ENCODE peak calls at places on chromosomes 11 and 22, in ten cellular contexts. D is SK-N-SH, J is adipocyte, Q is aorta, F is GM23338, M is cardiac muscle cell, Z is heart right ventricle, T is thoracic aorta, X is osteoblast, H is GM23248. R is an unnamed sample. For H3K4me1, the result is how much of the 10 kb centered on the place peaks cover.

GRCh38 chr22:24026056-24026455 is 15.0 kb downstream of the CABIN1 start:
- DNase-seq in D (no peak), J (no peak), Q (no peak), F (no peak), M (no peak), Z (no peak), T (no peak), X (no peak), H (no peak), R (no peak)

GRCh38 chr11:105862736-105863367 is 159.2 kb downstream of the MSANTD4 start:
- DNase-seq in D (peak), J (peak), Q (no peak), F (peak), M (peak), Z (no peak), T (no peak), X (peak), H (peak), R (no peak)

GRCh38 chr11:34339149-34340064 is 18.4 kb downstream of the ABTB2 start:
- DNase-seq in D (no peak), J (no peak), Q (no peak), F (no peak), M (peak), Z (no peak), T (no peak), X (peak), H (peak), R (peak)

GRCh38 chr11:69397732-69398131 is 83.7 kb upstream of the LINC01488 start:
- DNase-seq in D (no peak), J (no peak), Q (peak), F (no peak), M (no peak), Z (no peak), T (no peak), X (peak), H (no peak), R (peak)

GRCh38 chr11:72983560-72983959 is 158.6 kb downstream of the FCHSD2 start:
- DNase-seq in D (no peak), J (no peak), Q (no peak), F (no peak), M (no peak), Z (no peak), T (no peak), X (no peak), H (no peak), R (no peak)

GRCh38 chr22:17678817-17679385 is 40.3 kb downstream of the BCL2L13 start:
- DNase-seq in D (no peak), J (no peak), Q (no peak), F (peak), M (no peak), Z (no peak), T (no peak), X (no peak), H (no peak), R (no peak)

GRCh38 chr11:68010058-68011041 is at the start of gene ALDH3B1:
- DNase-seq in D (peak), J (peak), Q (peak), F (peak), M (peak), Z (peak), T (peak), X (peak), H (peak), R (peak)

GRCh38 chr22:35883028-35883620 is 145.5 kb downstream of the RBFOX2 start:
- DNase-seq in D (no peak), J (peak), Q (no peak), F (peak), M (peak), Z (no peak), T (no peak), X (no peak), H (peak), R (no peak)

GRCh38 chr22:26318975-26319374 is 110.1 kb upstream of the ASPHD2 start:
- DNase-seq in D (no peak), J (peak), Q (no peak), F (peak), M (no peak), Z (no peak), T (no peak), X (no peak), H (peak), R (no peak)

GRCh38 chr11:69013009-69013951 is at the start of gene MRGPRF:
- DNase-seq in D (peak), J (peak), Q (peak), F (peak), M (peak), Z (peak), T (peak), X (peak), H (peak), R (peak)

GRCh38 chr11:64141081-64141783 is 24.7 kb downstream of the MACROD1 start:
- DNase-seq in D (peak), J (no peak), Q (no peak), F (no peak), M (no peak), Z (no peak), T (no peak), X (no peak), H (no peak), R (no peak)

GRCh38 chr11:94536386-94536785 is 7.3 kb upstream of the FUT4 start:
- DNase-seq in D (no peak), J (no peak), Q (no peak), F (no peak), M (no peak), Z (no peak), T (no peak), X (no peak), H (no peak), R (no peak)

GRCh38 chr11:119481667-119482400 is 58.9 kb upstream of the THY1 start:
- DNase-seq in D (no peak), J (no peak), Q (no peak), F (no peak), M (no peak), Z (peak), T (no peak), X (no peak), H (peak), R (no peak)

GRCh38 chr11:92152245-92152644 is 72.4 kb upstream of the FAT3 start:
- DNase-seq in D (peak), J (no peak), Q (no peak), F (peak), M (no peak), Z (no peak), T (no peak), X (no peak), H (peak), R (no peak)

GRCh38 chr11:69970785-69971535 is 107.2 kb upstream of the ANO1 start:
- DNase-seq in D (no peak), J (no peak), Q (no peak), F (no peak), M (no peak), Z (no peak), T (no peak), X (peak), H (no peak), R (no peak)

GRCh38 chr22:42742940-42743339 is 22.3 kb upstream of the A4GALT start:
- DNase-seq in D (no peak), J (no peak), Q (no peak), F (peak), M (no peak), Z (peak), T (no peak), X (peak), H (peak), R (no peak)

GRCh38 chr22:24937114-24937513 is 9.4 kb downstream of the LHFPL7 start:
- DNase-seq in D (peak), J (peak), Q (no peak), F (peak), M (peak), Z (no peak), T (no peak), X (peak), H (peak), R (no peak)

GRCh38 chr11:83159901-83160865 is 3.3 kb downstream of the PCF11 start:
- DNase-seq in D (no peak), J (peak), Q (no peak), F (no peak), M (peak), Z (no peak), T (no peak), X (peak), H (peak), R (no peak)

GRCh38 chr11:35998651-35999050 is 54.8 kb downstream of the LDLRAD3 start:
- DNase-seq in D (no peak), J (no peak), Q (no peak), F (no peak), M (no peak), Z (no peak), T (no peak), X (peak), H (no peak), R (no peak)

GRCh38 chr11:129391864-129392263 is 16.2 kb downstream of the BARX2 start:
- DNase-seq in D (no peak), J (no peak), Q (no peak), F (no peak), M (no peak), Z (no peak), T (no peak), X (no peak), H (no peak), R (no peak)

GRCh38 chr11:38791346-38791961 is 2193.4 kb upstream of the RAG2 start:
- DNase-seq in D (peak), J (peak), Q (no peak), F (peak), M (peak), Z (no peak), T (no peak), X (peak), H (peak), R (peak)

GRCh38 chr11:68965901-68966868 is 14.6 kb downstream of the MRGPRD start:
- DNase-seq in D (no peak), J (no peak), Q (peak), F (no peak), M (no peak), Z (no peak), T (no peak), X (peak), H (no peak), R (peak)

GRCh38 chr22:21862386-21863242 is 4.8 kb downstream of the MAPK1 start:
- DNase-seq in D (no peak), J (no peak), Q (no peak), F (no peak), M (no peak), Z (no peak), T (no peak), X (no peak), H (no peak), R (no peak)

GRCh38 chr11:12159351-12160099 is 49.1 kb downstream of the MICAL2 start:
- DNase-seq in D (no peak), J (peak), Q (no peak), F (no peak), M (peak), Z (no peak), T (no peak), X (peak), H (peak), R (peak)

GRCh38 chr11:96486890-96487633 is 97.2 kb downstream of the JRKL start:
- DNase-seq in D (no peak), J (peak), Q (no peak), F (peak), M (peak), Z (no peak), T (no peak), X (no peak), H (peak), R (peak)

GRCh38 chr22:41939981-41940852 is 6.7 kb downstream of the CENPM start:
- DNase-seq in D (no peak), J (no peak), Q (no peak), F (peak), M (no peak), Z (no peak), T (no peak), X (no peak), H (no peak), R (no peak)

GRCh38 chr11:118436639-118437045 is 350 bp downstream of the KMT2A start:
- DNase-seq in D (no peak), J (no peak), Q (peak), F (peak), M (peak), Z (peak), T (no peak), X (no peak), H (peak), R (peak)

GRCh38 chr11:134226806-134227325 is 2.4 kb downstream of the VPS26B start:
- DNase-seq in D (no peak), J (no peak), Q (no peak), F (no peak), M (peak), Z (no peak), T (no peak), X (peak), H (peak), R (no peak)
- H3K4me3 ChIP-seq in D (peak), J (peak), Q (no peak), F (peak), M (no peak), Z (no peak), T (peak), X (peak), H (no peak), R (no peak)

GRCh38 chr11:4453118-4453517 is 4.0 kb downstream of the OR52K2 start:
- DNase-seq in D (no peak), J (no peak), Q (no peak), F (no peak), M (no peak), Z (no peak), T (no peak), X (no peak), H (no peak), R (no peak)
- H3K4me1 ChIP-seq in D (under half), J (under half), Q (under half), F (under half), M (under half), Z (under half), T (under half), X (under half), H (under half), R (under half)

GRCh38 chr22:46033256-46034200 is 56.6 kb upstream of the WNT7B start:
- DNase-seq in D (no peak), J (no peak), Q (peak), F (no peak), M (no peak), Z (no peak), T (no peak), X (peak), H (peak), R (no peak)

GRCh38 chr22:46036558-46037408 is 59.8 kb upstream of the WNT7B start:
- DNase-seq in D (peak), J (no peak), Q (peak), F (peak), M (peak), Z (no peak), T (no peak), X (peak), H (peak), R (no peak)

GRCh38 chr22:46035742-46036557 is 59.0 kb upstream of the WNT7B start:
- DNase-seq in D (peak), J (peak), Q (peak), F (peak), M (peak), Z (peak), T (peak), X (peak), H (peak), R (peak)

GRCh38 chr22:46038174-46038487 is 61.2 kb upstream of the WNT7B start:
- DNase-seq in D (no peak), J (no peak), Q (no peak), F (no peak), M (no peak), Z (no peak), T (no peak), X (no peak), H (no peak), R (no peak)

DNA sequence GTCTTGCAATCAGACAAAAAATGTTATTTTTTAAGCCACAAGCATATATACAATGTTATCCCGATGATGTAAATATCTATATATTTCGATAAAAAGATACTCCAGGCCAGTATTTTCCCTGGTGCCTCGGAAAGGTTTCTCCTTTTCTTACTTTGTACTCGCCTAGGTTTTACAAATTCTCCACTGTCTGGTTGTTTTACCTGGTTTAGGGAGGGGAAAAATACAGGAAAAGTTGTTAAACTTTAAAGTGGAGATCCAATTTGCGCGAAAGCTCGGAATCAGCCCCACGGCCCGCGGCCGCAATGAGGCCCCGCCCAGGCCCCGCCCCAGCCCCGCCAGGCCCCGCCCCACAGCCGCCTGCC is 58.4 kb upstream of the WNT7B start:
- DNase-seq in D (no peak), J (no peak), Q (no peak), F (no peak), M (no peak), Z (no peak), T (no peak), X (no peak), H (no peak), R (no peak)
- H3K4me3 ChIP-seq in D (peak), J (peak), Q (peak), F (peak), M (peak), Z (no peak), T (peak), X (peak), H (peak), R (peak)

GRCh38 chr11:10325398-10326079 is 20.7 kb downstream of the ADM start:
- DNase-seq in D (no peak), J (peak), Q (no peak), F (no peak), M (peak), Z (no peak), T (no peak), X (no peak), H (peak), R (peak)
- H3K4me1 ChIP-seq in D (half or more), J (half or more), Q (under half), F (under half), M (under half), Z (under half), T (half or more), X (half or more), H (half or more), R (half or more)

GRCh38 chr11:13668957-13669521 is 571 bp downstream of the FAR1 start:
- DNase-seq in D (no peak), J (peak), Q (no peak), F (peak), M (peak), Z (peak), T (peak), X (peak), H (peak), R (peak)

GRCh38 chr11:13667245-13667644 is 1.2 kb upstream of the FAR1 start:
- DNase-seq in D (no peak), J (no peak), Q (no peak), F (no peak), M (no peak), Z (no peak), T (no peak), X (no peak), H (peak), R (no peak)

GRCh38 chr11:13667795-13668101 is 720 bp upstream of the FAR1 start:
- DNase-seq in D (no peak), J (no peak), Q (no peak), F (no peak), M (no peak), Z (no peak), T (no peak), X (no peak), H (no peak), R (no peak)

GRCh38 chr11:13668102-13668956 is at the start of gene FAR1:
- DNase-seq in D (peak), J (peak), Q (peak), F (peak), M (peak), Z (peak), T (peak), X (peak), H (peak), R (peak)

DNA sequence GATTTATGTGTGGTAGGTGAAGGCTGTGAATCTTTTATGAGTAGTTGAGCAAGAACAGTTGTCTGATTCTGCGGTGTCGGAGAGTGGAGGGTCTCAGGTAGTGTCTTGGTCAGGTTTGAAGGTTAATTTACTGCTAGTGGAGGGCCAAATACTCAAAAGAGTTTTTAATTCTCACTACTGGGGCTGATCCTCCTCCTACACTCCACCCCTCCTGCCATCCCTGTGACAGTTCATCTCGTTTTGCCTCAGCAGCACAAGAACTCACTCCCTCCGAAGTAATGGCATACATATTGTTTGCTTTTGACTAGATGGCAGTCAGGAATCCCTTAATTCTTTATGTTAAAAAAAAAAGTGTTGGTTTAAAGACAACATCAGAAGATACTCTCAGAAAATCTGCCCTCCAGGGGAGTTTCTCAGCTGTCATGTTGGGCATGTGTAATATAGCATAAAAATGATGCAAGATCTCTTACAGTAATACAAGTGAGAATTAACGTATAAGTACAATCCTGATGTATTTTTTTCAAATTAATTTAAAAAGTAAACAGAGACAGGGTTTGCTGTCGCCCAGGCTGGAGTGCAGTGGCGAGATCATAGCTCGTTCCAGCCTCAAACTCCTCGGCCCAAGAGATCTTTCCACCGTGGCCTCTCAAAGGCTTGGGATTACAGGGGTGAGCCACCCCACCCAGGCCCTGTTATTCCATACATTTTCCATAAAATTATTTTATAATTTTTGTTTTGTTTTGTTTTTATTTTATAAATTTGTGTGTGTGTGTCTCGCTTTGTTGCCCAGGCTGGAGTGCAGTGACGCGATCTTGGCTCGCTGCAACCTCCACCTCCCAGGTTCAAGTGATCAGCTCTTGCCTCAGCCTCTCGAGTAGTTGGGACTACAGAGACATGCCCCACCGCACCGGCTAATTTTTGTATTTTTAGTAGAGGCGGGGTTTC is 1.3 kb downstream of the FAR1 start:
- DNase-seq in D (no peak), J (peak), Q (no peak), F (no peak), M (peak), Z (no peak), T (no peak), X (no peak), H (peak), R (no peak)
- H3K4me3 ChIP-seq in D (peak), J (peak), Q (peak), F (peak), M (peak), Z (no peak), T (peak), X (peak), H (peak), R (peak)

GRCh38 chr22:46054091-46054877 is 77.3 kb upstream of the WNT7B start:
- DNase-seq in D (peak), J (peak), Q (peak), F (no peak), M (peak), Z (peak), T (no peak), X (peak), H (peak), R (peak)
- H3K4me1 ChIP-seq in D (under half), J (half or more), Q (under half), F (under half), M (under half), Z (under half), T (half or more), X (half or more), H (half or more), R (half or more)

DNA sequence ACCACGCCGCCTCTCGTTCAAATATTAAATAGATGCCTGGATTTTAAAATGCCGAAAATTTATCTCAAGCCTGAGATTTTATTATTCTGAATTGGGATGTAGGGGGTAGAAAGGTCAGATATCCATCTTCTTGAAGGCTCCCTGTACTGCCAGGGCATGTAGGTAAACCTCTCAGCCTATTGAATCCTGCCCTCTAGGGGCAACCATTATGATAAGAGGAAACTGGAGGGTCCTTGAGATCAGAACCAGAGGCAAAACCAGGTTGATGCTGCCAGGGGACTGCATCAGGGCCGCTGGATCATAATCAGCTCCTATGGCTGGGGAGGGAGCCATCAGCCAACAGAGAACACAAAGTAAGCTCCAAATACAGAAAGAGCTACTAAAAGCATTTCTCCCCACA is 92.4 kb downstream of the KCNC1 start:
- DNase-seq in D (peak), J (no peak), Q (no peak), F (peak), M (no peak), Z (no peak), T (no peak), X (no peak), H (no peak), R (no peak)
- H3K4me3 ChIP-seq in D (no peak), J (no peak), Q (no peak), F (no peak), M (no peak), Z (no peak), T (no peak), X (no peak), H (no peak), R (no peak)

GRCh38 chr11:66886671-66887221 is 29.9 kb downstream of the LRFN4 start:
- DNase-seq in D (no peak), J (no peak), Q (no peak), F (no peak), M (peak), Z (peak), T (no peak), X (peak), H (peak), R (no peak)
- H3K4me1 ChIP-seq in D (under half), J (under half), Q (under half), F (under half), M (under half), Z (under half), T (under half), X (under half), H (under half), R (under half)